ENCODE peak calls at places on chromosomes 4 and X, in four cellular contexts. One of them, this sample, is unnamed.
A peak's percentile ranks its signal among the peaks of the same experiment; 100 is the strongest.

GRCh38 chr4:13430834-13431568 is 53.1 kb downstream of the RAB28 start:
- DNase-seq in kidney tubule cell: peak; percentile 8
- DNase-seq in GDM1: no peak
- DNase-seq in cardiac fibroblast: no peak
- DNase-seq in this sample: no peak

GRCh38 chr4:7763788-7764187 is 175.9 kb downstream of the AFAP1 start:
- DNase-seq in kidney tubule cell: peak; percentile 77
- DNase-seq in GDM1: no peak
- DNase-seq in cardiac fibroblast: no peak
- DNase-seq in this sample: no peak

GRCh38 chr4:78018271-78019049 is 38.7 kb upstream of the FRAS1 start:
- DNase-seq in kidney tubule cell: peak; percentile 51
- DNase-seq in GDM1: no peak
- DNase-seq in cardiac fibroblast: no peak
- DNase-seq in this sample: no peak

GRCh38 chr4:14165253-14165942 is 537.9 kb upstream of the BOD1L1 start:
- DNase-seq in kidney tubule cell: no peak
- DNase-seq in GDM1: peak; percentile 3
- DNase-seq in cardiac fibroblast: no peak
- DNase-seq in this sample: no peak

GRCh38 chr4:76028242-76028859 is 5.1 kb upstream of the CXCL10 start:
- DNase-seq in kidney tubule cell: peak; percentile 25
- DNase-seq in GDM1: no peak
- DNase-seq in cardiac fibroblast: peak; percentile 32
- DNase-seq in this sample: no peak

GRCh38 chr4:138327334-138327733 is 85.2 kb upstream of the SLC7A11 start:
- DNase-seq in kidney tubule cell: no peak
- DNase-seq in GDM1: no peak
- DNase-seq in cardiac fibroblast: no peak
- DNase-seq in this sample: no peak

GRCh38 chrX:133749370-133749769 is 236.0 kb downstream of the GPC3 start:
- DNase-seq in kidney tubule cell: no peak
- DNase-seq in GDM1: peak; percentile 21
- DNase-seq in cardiac fibroblast: no peak
- DNase-seq in this sample: no peak

GRCh38 chr4:186931519-186931918 is 207.9 kb upstream of the FAT1 start:
- DNase-seq in kidney tubule cell: no peak
- DNase-seq in GDM1: no peak
- DNase-seq in cardiac fibroblast: no peak
- DNase-seq in this sample: no peak

GRCh38 chr4:77393981-77394380 is 211.6 kb upstream of the CXCL13 start:
- DNase-seq in kidney tubule cell: peak; percentile 74
- DNase-seq in GDM1: no peak
- DNase-seq in cardiac fibroblast: no peak
- DNase-seq in this sample: no peak

GRCh38 chr4:38669233-38669632 is 5.2 kb downstream of the KLF3 start:
- DNase-seq in kidney tubule cell: no peak
- DNase-seq in GDM1: peak; percentile 19
- DNase-seq in cardiac fibroblast: peak; percentile 44
- DNase-seq in this sample: no peak

GRCh38 chr4:2009651-2010233 is 968 bp upstream of the NELFA start:
- DNase-seq in kidney tubule cell: peak; percentile 86
- DNase-seq in GDM1: peak; percentile 18
- DNase-seq in cardiac fibroblast: peak; percentile 65
- DNase-seq in this sample: peak; percentile 78

GRCh38 chrX:9855536-9856320 is 69.5 kb downstream of the SHROOM2 start:
- DNase-seq in kidney tubule cell: peak; percentile 29
- DNase-seq in GDM1: no peak
- DNase-seq in cardiac fibroblast: no peak
- DNase-seq in this sample: no peak

GRCh38 chr4:165384608-165385007 is 5.8 kb downstream of the CPE start:
- DNase-seq in kidney tubule cell: no peak
- DNase-seq in GDM1: no peak
- DNase-seq in cardiac fibroblast: peak; percentile 48
- DNase-seq in this sample: no peak

GRCh38 chr4:123816970-123817688 is 420.5 kb downstream of the SPRY1 start:
- DNase-seq in kidney tubule cell: no peak
- DNase-seq in GDM1: no peak
- DNase-seq in cardiac fibroblast: no peak
- DNase-seq in this sample: no peak

GRCh38 chr4:7006411-7006810 is 36.8 kb upstream of the TADA2B start:
- DNase-seq in kidney tubule cell: no peak
- DNase-seq in GDM1: no peak
- DNase-seq in cardiac fibroblast: no peak
- DNase-seq in this sample: no peak

GRCh38 chrX:39201305-39201990 is 400.2 kb downstream of the MID1IP1 start:
- DNase-seq in kidney tubule cell: peak; percentile 72
- DNase-seq in GDM1: no peak
- DNase-seq in cardiac fibroblast: peak; percentile 0
- DNase-seq in this sample: no peak

GRCh38 chr4:53730431-53730830 is 139.1 kb upstream of the LNX1 start:
- DNase-seq in kidney tubule cell: no peak
- DNase-seq in GDM1: no peak
- DNase-seq in cardiac fibroblast: peak; percentile 41
- DNase-seq in this sample: no peak

GRCh38 chrX:28058906-28059305 is 77.7 kb upstream of the DCAF8L1 start:
- DNase-seq in kidney tubule cell: no peak
- DNase-seq in GDM1: no peak
- DNase-seq in cardiac fibroblast: peak; percentile 31
- DNase-seq in this sample: no peak

GRCh38 chr4:40571208-40571607 is 58.5 kb downstream of the RBM47 start:
- DNase-seq in kidney tubule cell: no peak
- DNase-seq in GDM1: no peak
- DNase-seq in cardiac fibroblast: no peak
- DNase-seq in this sample: no peak

GRCh38 chrX:100895365-100896075 is 21.4 kb upstream of the NOX1 start:
- DNase-seq in kidney tubule cell: peak; percentile 49
- DNase-seq in GDM1: peak; percentile 8
- DNase-seq in cardiac fibroblast: peak; percentile 57
- DNase-seq in this sample: no peak

GRCh38 chrX:48761674-48762471 is at the start of gene GLOD5:
- DNase-seq in kidney tubule cell: peak; percentile 69
- DNase-seq in GDM1: no peak
- DNase-seq in cardiac fibroblast: peak; percentile 3
- DNase-seq in this sample: no peak

GRCh38 chrX:50470103-50471031 is at the start of gene DGKK:
- DNase-seq in kidney tubule cell: no peak
- DNase-seq in GDM1: no peak
- DNase-seq in cardiac fibroblast: no peak
- DNase-seq in this sample: no peak

GRCh38 chrX:31884535-31884934 is 812.7 kb upstream of the FTHL17 start:
- DNase-seq in kidney tubule cell: no peak
- DNase-seq in GDM1: no peak
- DNase-seq in cardiac fibroblast: no peak
- DNase-seq in this sample: no peak

GRCh38 chr4:41873380-41874295 is 61.6 kb upstream of the TMEM33 start:
- DNase-seq in kidney tubule cell: no peak
- DNase-seq in GDM1: no peak
- DNase-seq in cardiac fibroblast: no peak
- DNase-seq in this sample: no peak

GRCh38 chr4:4343038-4343437 is 43.9 kb upstream of the NSG1 start:
- DNase-seq in kidney tubule cell: no peak
- DNase-seq in GDM1: no peak
- DNase-seq in cardiac fibroblast: no peak
- DNase-seq in this sample: no peak

GRCh38 chr4:41077628-41078027 is 136.7 kb downstream of the APBB2 start:
- DNase-seq in kidney tubule cell: no peak
- DNase-seq in GDM1: no peak
- DNase-seq in cardiac fibroblast: no peak
- DNase-seq in this sample: no peak

GRCh38 chrX:17425151-17425550 is 50.2 kb downstream of the NHS start:
- DNase-seq in kidney tubule cell: no peak
- DNase-seq in GDM1: no peak
- DNase-seq in cardiac fibroblast: peak; percentile 28
- DNase-seq in this sample: no peak